ENCODE peak calls at places on chromosomes 7 and 10, in nine cellular contexts. E is activated T-cell treated with anti-CD3 and anti-CD28 coated beads, Interleukin-2, amount 50 U/mL, for 72 hours; U is neural crest cell; I is NCI-H2081; M is effector CD4-positive, alpha-beta T cell; H is osteoblast; Q is stimulated activated CD8-positive, alpha-beta memory T cell treated with anti-CD3 and anti-CD28 coated beads, Interleukin-2, amount 100 ng/mL, for 48 hours; C is activated CD4-positive, alpha-beta T cell treated with anti-CD3 and anti-CD28 coated beads, Interleukin-2, amount 10 ng/mL, durations not matched to agents 7 days and 5 days; K is NCI-H2029 treated with DMSO at 0.1 percent for 48 hours. D is an unnamed sample.

GRCh38 chr10:16943301-16944080 is 126.3 kb upstream of the RSU1 start:
- DNase-seq in E (no peak), U (no peak), I (no peak), M (no peak), H (no peak), Q (no peak), C (no peak), K (no peak), D (no peak)

GRCh38 chr10:5582736-5583135 is 58.0 kb downstream of the CALML3 start:
- DNase-seq in E (no peak), U (no peak), I (no peak), M (no peak), H (no peak), Q (no peak), C (no peak), K (no peak), D (peak; percentile 20)

GRCh38 chr7:157373493-157373892 is 36.7 kb downstream of the DNAJB6 start:
- DNase-seq in E (no peak), U (no peak), I (no peak), M (no peak), H (no peak), Q (no peak), C (no peak), K (no peak), D (no peak)

GRCh38 chr7:132430863-132431822 is 145.1 kb downstream of the PLXNA4 start:
- DNase-seq in E (peak; percentile 67), U (no peak), I (no peak), M (peak; percentile 11), H (peak; percentile 94), Q (peak; percentile 25), C (peak; percentile 85), K (peak; percentile 58), D (no peak)

GRCh38 chr7:158782638-158783490 is 46.4 kb downstream of the ESYT2 start:
- DNase-seq in E (no peak), U (no peak), I (no peak), M (no peak), H (peak; percentile 82), Q (no peak), C (peak; percentile 26), K (peak; percentile 44), D (peak; percentile 23)

GRCh38 chr10:26621889-26622681 is 75.4 kb upstream of the PDSS1 start:
- DNase-seq in E (peak; percentile 29), U (peak; percentile 6), I (no peak), M (no peak), H (no peak), Q (peak; percentile 19), C (peak; percentile 8), K (no peak), D (peak; percentile 46)

GRCh38 chr10:28545967-28546644 is 13.2 kb downstream of the WAC start:
- DNase-seq in E (no peak), U (no peak), I (no peak), M (no peak), H (no peak), Q (no peak), C (peak; percentile 18), K (no peak), D (peak; percentile 17)

GRCh38 chr7:85714182-85714581 is 527.3 kb upstream of the SEMA3D start:
- DNase-seq in E (no peak), U (no peak), I (no peak), M (no peak), H (no peak), Q (no peak), C (no peak), K (no peak), D (no peak)

GRCh38 chr7:1239455-1240295 is 7.0 kb downstream of the UNCX start:
- DNase-seq in E (no peak), U (no peak), I (no peak), M (no peak), H (no peak), Q (no peak), C (no peak), K (no peak), D (no peak)

GRCh38 chr10:33139191-33139646 is 181.2 kb upstream of the ITGB1 start:
- DNase-seq in E (peak; percentile 76), U (no peak), I (no peak), M (peak; percentile 79), H (no peak), Q (peak; percentile 39), C (peak; percentile 88), K (no peak), D (no peak)

GRCh38 chr10:6089334-6090219 is 743 bp downstream of the RBM17 start:
- DNase-seq in E (peak; percentile 41), U (peak; percentile 38), I (no peak), M (no peak), H (no peak), Q (no peak), C (peak; percentile 35), K (no peak), D (peak; percentile 48)

GRCh38 chr10:121668336-121669009 is 70.2 kb upstream of the FGFR2 start:
- DNase-seq in E (no peak), U (peak; percentile 18), I (no peak), M (no peak), H (no peak), Q (no peak), C (no peak), K (no peak), D (no peak)

D was measured in HAP-1.